ENCODE peak calls at places on chromosomes 4 and X, in seven cellular contexts. P is HuH-7; X is NCI-H69; G is activated effector memory CD4-positive, alpha-beta T cell treated with Interleukin-2 at 50 U/mL for 16 hours; K is stimulated activated naive CD4-positive, alpha-beta T cell treated with Interleukin-2 at 50 U/mL for 16 hours; D is NCI-H1417; N is psoas muscle. U is an unnamed sample.

GRCh38 chr4:147198411-147199051 is 252.9 kb upstream of the TTC29 start:
- DNase-seq in P (no peak), X (no peak), G (no peak), K (no peak), D (no peak), N (no peak), U (no peak)

GRCh38 chrX:119503484-119503861 is 35.2 kb downstream of the SLC25A5 start:
- DNase-seq in P (no peak), X (peak), G (no peak), K (no peak), D (no peak), N (no peak), U (no peak)

GRCh38 chr4:791866-792630 is 33.9 kb downstream of the CPLX1 start:
- DNase-seq in P (no peak), X (no peak), G (peak), K (peak), D (no peak), N (no peak), U (no peak)

GRCh38 chr4:152951348-152951747 is 15.2 kb downstream of the FHDC1 start:
- DNase-seq in P (no peak), X (no peak), G (no peak), K (no peak), D (no peak), N (no peak), U (no peak)

GRCh38 chrX:119427795-119428185 is 28.7 kb downstream of the SLC25A43 start:
- DNase-seq in P (no peak), X (no peak), G (no peak), K (no peak), D (no peak), N (no peak), U (no peak)

GRCh38 chrX:114800719-114801118 is 216.7 kb downstream of the IL13RA2 start:
- DNase-seq in P (no peak), X (no peak), G (no peak), K (no peak), D (no peak), N (no peak), U (no peak)

GRCh38 chr4:43325220-43325967 is 432.9 kb downstream of the GRXCR1 start:
- DNase-seq in P (no peak), X (no peak), G (no peak), K (no peak), D (no peak), N (no peak), U (no peak)

GRCh38 chr4:102358128-102358527 is 12.8 kb upstream of the SLC39A8 start:
- DNase-seq in P (no peak), X (no peak), G (no peak), K (no peak), D (no peak), N (no peak), U (no peak)

GRCh38 chr4:155179216-155179615 is 29.2 kb upstream of the NPY2R start:
- DNase-seq in P (no peak), X (peak), G (no peak), K (no peak), D (no peak), N (no peak), U (no peak)

GRCh38 chr4:61309616-61310015 is 109.5 kb downstream of the ADGRL3 start:
- DNase-seq in P (no peak), X (peak), G (no peak), K (no peak), D (no peak), N (no peak), U (no peak)

GRCh38 chr4:6548201-6548881 is 26.6 kb upstream of the MAN2B2 start:
- DNase-seq in P (peak), X (peak), G (no peak), K (no peak), D (peak), N (no peak), U (peak)

GRCh38 chrX:2533424-2533823 is 32.6 kb upstream of the DHRSX start:
- DNase-seq in P (no peak), X (no peak), G (no peak), K (no peak), D (no peak), N (no peak), U (no peak)

U was measured in NCI-H748 treated with DMSO at 0.1 percent for 48 hours.